ENCODE peak calls at places on chromosomes 4 and X, in four cellular contexts. Q is fibroblast of lung, W is PC-3, T is DND-41. P is an unnamed sample. For H3K9me3, the result is how much of the 10 kb centered on the place peaks cover.

GRCh38 chr4:9924750-9925149 is 96.5 kb downstream of the SLC2A9 start:
- DNase-seq in T (no peak), Q (peak), W (peak), P (no peak)

GRCh38 chr4:127309360-127310095 is 323.2 kb upstream of the INTU start:
- DNase-seq in Q (peak), W (no peak), T (no peak), P (no peak)

GRCh38 chr4:13264126-13264525 is 220.0 kb downstream of the RAB28 start:
- DNase-seq in T (no peak), Q (peak), W (peak), P (no peak)

GRCh38 chr4:52946811-52947210 is 84.7 kb downstream of the RASL11B start:
- DNase-seq in Q (no peak), T (no peak), W (no peak), P (no peak)

GRCh38 chrX:29652484-29652883 is 562.9 kb upstream of the MAGEB2 start:
- DNase-seq in W (peak), T (no peak), Q (peak), P (no peak)

GRCh38 chrX:101493225-101493624 is 8.0 kb downstream of the ARMCX4 start:
- DNase-seq in T (no peak), W (no peak), Q (no peak), P (no peak)

GRCh38 chr4:139808381-139809206 is 143.0 kb downstream of the MGST2 start:
- DNase-seq in T (no peak), Q (peak), W (no peak), P (no peak)

GRCh38 chrX:71085900-71086299 is 9.8 kb upstream of the FOXO4 start:
- DNase-seq in T (no peak), Q (no peak), W (no peak), P (no peak)

GRCh38 chr4:51942108-51942832 is 77.9 kb downstream of the LRRC66 start:
- DNase-seq in T (no peak), W (peak), Q (peak), P (no peak)

DNA sequence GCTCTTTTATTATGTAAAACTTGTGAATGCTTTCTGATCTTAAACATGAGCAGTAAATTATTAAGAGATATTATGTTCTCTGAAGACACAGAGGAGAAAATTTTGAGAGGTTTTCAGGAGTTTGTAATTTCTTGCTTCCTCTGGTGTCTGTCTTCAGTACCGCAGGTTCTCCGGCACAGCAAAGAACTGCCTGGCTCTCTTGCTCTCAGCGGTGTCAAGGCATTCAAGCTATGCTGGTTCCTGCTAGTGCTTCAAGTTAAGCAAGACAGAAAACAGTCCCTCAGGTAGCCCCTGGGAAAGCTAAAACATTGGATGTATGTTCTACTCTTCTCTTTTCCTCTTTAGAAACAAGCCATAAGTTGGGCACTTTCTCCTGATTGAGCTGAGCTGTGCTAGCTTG is 120.2 kb upstream of the CENPE start:
- DNase-seq in W (no peak), T (no peak), Q (no peak), P (no peak)
- H3K9me3 ChIP-seq in W (under half), T (under half), Q (under half), P (under half)

GRCh38 chrX:151396042-151396826 is 772 bp upstream of the VMA21 start:
- DNase-seq in Q (peak), T (peak), W (peak), P (peak)
- H2AFZ ChIP-seq in Q (peak), T (peak), W (peak), P (peak)

GRCh38 chrX:443676-444210 is 57.0 kb upstream of the PPP2R3B start:
- DNase-seq in T (no peak), W (no peak), Q (no peak), P (no peak)

GRCh38 chrX:444305-444704 is 57.6 kb upstream of the PPP2R3B start:
- DNase-seq in W (no peak), Q (no peak), T (no peak), P (no peak)

GRCh38 chrX:447052-447451 is 60.3 kb upstream of the PPP2R3B start:
- DNase-seq in Q (no peak), W (no peak), T (no peak), P (no peak)

GRCh38 chrX:446243-446642 is 59.5 kb upstream of the PPP2R3B start:
- DNase-seq in T (no peak), W (no peak), Q (no peak), P (no peak)

GRCh38 chrX:445727-446126 is 59.0 kb upstream of the PPP2R3B start:
- DNase-seq in W (no peak), T (no peak), Q (no peak), P (no peak)
- H3K27ac ChIP-seq in W (no peak), T (no peak), Q (no peak), P (no peak)

GRCh38 chr4:26836539-26836938 is 24.1 kb upstream of the STIM2 start:
- DNase-seq in W (no peak), T (no peak), Q (no peak), P (no peak)

GRCh38 chr4:26839016-26839415 is 21.6 kb upstream of the STIM2 start:
- DNase-seq in W (no peak), Q (no peak), T (no peak), P (no peak)

GRCh38 chr4:26839534-26839951 is 21.1 kb upstream of the STIM2 start:
- DNase-seq in T (no peak), W (peak), Q (peak), P (no peak)

DNA sequence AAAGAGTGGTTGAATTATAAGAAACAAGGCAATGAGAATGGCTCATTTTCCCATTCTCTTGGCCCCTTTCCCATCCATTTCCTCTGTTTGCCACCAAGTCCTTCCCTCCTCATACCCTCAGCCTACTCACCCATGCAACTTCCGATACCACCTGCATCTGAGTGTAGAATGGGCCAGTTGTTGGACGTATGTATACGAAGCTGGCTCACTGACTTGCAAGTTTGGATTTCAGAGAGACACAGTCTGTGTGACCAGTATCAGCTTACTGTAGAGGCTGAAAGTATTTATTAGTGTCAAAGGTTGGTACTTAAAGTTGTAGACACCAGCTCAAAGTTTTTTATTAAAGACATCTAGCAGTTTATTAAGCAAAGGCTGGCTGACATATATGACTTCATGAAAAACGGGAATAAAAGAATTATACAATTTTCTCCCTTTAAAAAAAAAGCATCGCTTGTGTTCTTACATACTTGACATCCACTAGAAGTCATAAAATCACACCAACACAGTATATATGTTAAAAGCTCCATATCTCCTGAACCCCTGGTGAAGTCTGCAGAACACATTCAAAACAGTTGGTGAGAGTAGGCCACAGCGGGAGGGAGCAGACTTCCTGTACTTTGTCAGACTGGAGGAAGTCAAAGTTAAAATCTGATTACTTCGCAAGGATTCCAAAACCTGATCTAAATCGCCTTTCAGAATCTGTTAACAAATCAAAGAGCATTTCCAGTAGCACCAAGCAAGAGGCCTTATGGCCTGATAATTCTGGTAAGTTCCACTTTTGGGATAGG is 22.4 kb upstream of the STIM2 start:
- DNase-seq in W (no peak), T (no peak), Q (peak), P (no peak)
- H3K9me3 ChIP-seq in W (under half), T (under half), Q (under half), P (under half)

GRCh38 chr4:180190382-180190781 is 2052.8 kb upstream of the TENM3 start:
- DNase-seq in Q (no peak), W (no peak), T (no peak), P (no peak)
- H2AFZ ChIP-seq in Q (no peak), W (no peak), T (peak), P (no peak)

DNA sequence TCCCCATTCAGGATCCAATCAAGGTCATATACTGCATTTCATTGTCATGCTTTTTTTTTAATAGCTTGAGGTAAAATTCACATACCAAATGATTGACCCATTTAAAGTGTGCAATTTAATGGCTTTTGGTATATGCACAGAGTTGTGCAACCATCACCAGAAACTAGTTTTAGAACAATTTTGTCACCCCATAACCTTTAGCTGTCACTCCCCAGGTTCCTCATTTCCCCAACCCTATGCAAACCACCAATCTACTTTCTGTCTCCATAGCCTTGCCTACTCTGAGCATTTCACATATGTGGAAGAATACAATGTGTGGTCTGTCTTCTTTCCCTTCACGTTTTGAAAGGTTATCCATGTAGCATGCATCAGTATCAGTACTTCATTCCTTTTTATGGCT is 1.4 kb upstream of the SMAD1 start:
- DNase-seq in T (no peak), Q (no peak), W (peak), P (peak)
- H3K27ac ChIP-seq in T (no peak), Q (no peak), W (no peak), P (no peak)

DNA sequence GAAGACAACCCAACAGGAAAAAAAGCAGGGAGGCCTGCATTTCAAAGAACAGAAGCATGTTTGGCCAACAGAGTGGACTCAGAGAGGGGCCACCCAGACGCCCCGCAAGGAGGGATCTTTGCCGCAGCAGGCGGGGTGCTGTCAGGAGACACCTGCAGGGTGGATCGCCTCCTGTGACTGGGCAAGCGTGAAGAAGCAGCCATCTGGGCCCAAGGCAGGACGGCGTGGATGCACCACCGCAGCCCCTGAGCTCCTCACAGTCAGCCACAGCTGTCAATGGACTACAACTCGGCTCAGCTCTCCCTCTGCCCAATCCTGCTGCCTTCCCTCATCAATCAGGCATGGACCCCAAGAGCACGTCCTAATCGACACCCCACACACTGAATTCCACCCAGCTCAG is 32.0 kb upstream of the MAN2B2 start:
- DNase-seq in Q (no peak), W (no peak), T (no peak), P (no peak)
- H3K9me3 ChIP-seq in Q (under half), W (under half), T (under half), P (under half)

DNA sequence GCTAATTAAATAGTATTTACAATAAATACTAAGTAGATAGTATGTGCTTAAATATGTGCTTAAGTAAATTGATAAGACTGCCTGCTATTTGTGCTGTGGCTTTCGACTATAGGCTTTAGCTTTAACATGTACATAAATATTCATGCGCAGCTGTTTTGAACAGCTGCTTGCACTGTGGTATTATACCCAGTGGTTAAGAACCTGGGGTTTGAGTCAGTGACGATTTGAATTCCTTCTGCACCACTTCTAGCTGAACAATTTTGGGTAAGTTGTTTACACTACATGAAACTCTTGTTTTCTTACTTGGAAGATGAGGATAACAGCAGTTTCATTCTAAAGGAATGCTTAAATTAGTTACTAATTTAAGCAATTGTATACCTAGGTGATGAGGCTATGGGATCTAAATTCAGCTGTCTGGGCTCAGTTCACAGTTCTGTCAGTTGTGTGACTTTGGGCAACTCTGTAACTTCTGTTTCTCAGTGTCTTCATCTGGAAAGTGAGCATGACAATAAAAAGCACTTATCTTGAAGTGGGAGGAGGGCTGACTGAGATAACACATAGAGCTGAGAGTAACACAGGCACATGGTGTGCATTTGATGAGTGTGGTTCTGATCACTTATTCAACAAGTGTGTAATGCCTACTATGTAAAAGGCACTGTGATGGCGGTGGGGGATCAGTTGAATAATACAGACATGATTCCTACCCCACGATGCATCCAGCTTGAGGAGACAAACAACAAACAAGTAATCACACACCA is 37.0 kb downstream of the HPGDS start:
- DNase-seq in Q (peak), T (no peak), W (no peak), P (no peak)
- H2AFZ ChIP-seq in Q (no peak), T (no peak), W (no peak), P (no peak)